ENCODE peak calls at places on chromosomes 1 and 21, in ten cellular contexts. H is HepG2, C is right lobe of liver, U is GM12878, G is heart left ventricle, S is body of pancreas, X is K562, R is HCT116, D is gastrocnemius medialis, I is IMR-90. B is an unnamed sample.

GRCh38 chr1:230916607-230917283 is 48.4 kb upstream of the C1orf198 start:
- ATAC-seq in R (peak; percentile 32), S (no peak), H (peak; percentile 35), X (peak; percentile 54), D (no peak), I (no peak), U (peak; percentile 14), C (no peak), G (no peak), B (no peak)

GRCh38 chr1:74396942-74397341 is 115.5 kb downstream of the LRRC53 start:
- ATAC-seq in C (no peak), X (no peak), U (peak; percentile 58), R (no peak), D (no peak), S (no peak), I (peak; percentile 73), G (peak; percentile 57), H (no peak), B (no peak)

GRCh38 chr1:100902365-100902764 is 6.5 kb downstream of the SLC30A7 start:
- ATAC-seq in R (no peak), C (no peak), G (no peak), S (no peak), H (no peak), I (no peak), D (no peak), U (no peak), X (no peak), B (no peak)

GRCh38 chr1:7930547-7931445 is 9.8 kb downstream of the TNFRSF9 start:
- ATAC-seq in D (no peak), R (no peak), H (no peak), G (no peak), I (no peak), X (no peak), S (no peak), C (no peak), U (no peak), B (no peak)

GRCh38 chr1:226021406-226022200 is 22.5 kb upstream of the SDE2 start:
- ATAC-seq in S (no peak), C (no peak), U (no peak), D (no peak), H (no peak), G (no peak), X (peak; percentile 42), I (no peak), R (no peak), B (no peak)

GRCh38 chr1:181087400-181087901 is 1.0 kb upstream of the IER5 start:
- ATAC-seq in D (no peak), G (no peak), X (peak; percentile 19), U (peak; percentile 31), S (no peak), H (no peak), C (no peak), I (no peak), R (no peak), B (no peak)

GRCh38 chr1:244945109-244945671 is 80.8 kb upstream of the HNRNPU start:
- ATAC-seq in R (no peak), D (peak; percentile 89), U (peak; percentile 74), C (no peak), G (no peak), I (no peak), X (no peak), S (no peak), H (no peak), B (no peak)

GRCh38 chr1:228725178-228725577 is 10.1 kb upstream of the RHOU start:
- ATAC-seq in I (no peak), D (no peak), U (no peak), H (no peak), R (no peak), S (no peak), X (no peak), C (no peak), G (no peak), B (no peak)

GRCh38 chr1:234875953-234876814 is 252.5 kb downstream of the TOMM20 start:
- ATAC-seq in G (peak; percentile 75), H (peak; percentile 74), S (peak; percentile 84), X (peak; percentile 89), D (peak; percentile 69), U (peak; percentile 50), C (peak; percentile 73), R (no peak), I (peak; percentile 88), B (peak; percentile 31)

GRCh38 chr21:45209685-45210284 is 77.9 kb downstream of the POFUT2 start:
- ATAC-seq in H (no peak), U (peak; percentile 89), I (no peak), X (no peak), C (peak; percentile 47), D (no peak), S (no peak), R (no peak), G (peak; percentile 45), B (no peak)

GRCh38 chr1:19462781-19463180 is 22.6 kb downstream of the CAPZB start:
- ATAC-seq in I (no peak), S (no peak), R (no peak), D (no peak), X (no peak), U (no peak), H (no peak), G (no peak), C (no peak), B (no peak)

GRCh38 chr1:202213361-202214088 is 19.9 kb downstream of the LGR6 start:
- ATAC-seq in H (peak; percentile 89), G (no peak), R (peak; percentile 95), C (no peak), I (no peak), U (peak; percentile 44), D (no peak), S (no peak), X (peak; percentile 83), B (no peak)

GRCh38 chr1:84841971-84842370 is 51.0 kb downstream of the LPAR3 start:
- ATAC-seq in H (no peak), R (no peak), S (no peak), C (no peak), D (no peak), I (no peak), X (no peak), U (no peak), G (no peak), B (no peak)

GRCh38 chr1:184388671-184389292 is 2.0 kb downstream of the C1orf21 start:
- ATAC-seq in C (no peak), H (no peak), I (no peak), U (no peak), G (peak; percentile 1), R (no peak), S (no peak), D (peak; percentile 18), X (no peak), B (no peak)

GRCh38 chr1:24949331-24949881 is 19.3 kb upstream of the RUNX3 start:
- ATAC-seq in R (no peak), U (peak; percentile 1), H (peak; percentile 22), I (peak; percentile 86), D (no peak), C (peak; percentile 19), G (no peak), S (no peak), X (peak; percentile 40), B (no peak)
- H3K27ac ChIP-seq in R (no peak overlapping the region), U (peak overlapping the region; percentile 22), H (no peak overlapping the region), I (peak overlapping the region; percentile 65), D (no peak overlapping the region), C (no peak overlapping the region), G (no peak overlapping the region), S (no peak overlapping the region), X (no peak overlapping the region), B (no peak overlapping the region)

DNA sequence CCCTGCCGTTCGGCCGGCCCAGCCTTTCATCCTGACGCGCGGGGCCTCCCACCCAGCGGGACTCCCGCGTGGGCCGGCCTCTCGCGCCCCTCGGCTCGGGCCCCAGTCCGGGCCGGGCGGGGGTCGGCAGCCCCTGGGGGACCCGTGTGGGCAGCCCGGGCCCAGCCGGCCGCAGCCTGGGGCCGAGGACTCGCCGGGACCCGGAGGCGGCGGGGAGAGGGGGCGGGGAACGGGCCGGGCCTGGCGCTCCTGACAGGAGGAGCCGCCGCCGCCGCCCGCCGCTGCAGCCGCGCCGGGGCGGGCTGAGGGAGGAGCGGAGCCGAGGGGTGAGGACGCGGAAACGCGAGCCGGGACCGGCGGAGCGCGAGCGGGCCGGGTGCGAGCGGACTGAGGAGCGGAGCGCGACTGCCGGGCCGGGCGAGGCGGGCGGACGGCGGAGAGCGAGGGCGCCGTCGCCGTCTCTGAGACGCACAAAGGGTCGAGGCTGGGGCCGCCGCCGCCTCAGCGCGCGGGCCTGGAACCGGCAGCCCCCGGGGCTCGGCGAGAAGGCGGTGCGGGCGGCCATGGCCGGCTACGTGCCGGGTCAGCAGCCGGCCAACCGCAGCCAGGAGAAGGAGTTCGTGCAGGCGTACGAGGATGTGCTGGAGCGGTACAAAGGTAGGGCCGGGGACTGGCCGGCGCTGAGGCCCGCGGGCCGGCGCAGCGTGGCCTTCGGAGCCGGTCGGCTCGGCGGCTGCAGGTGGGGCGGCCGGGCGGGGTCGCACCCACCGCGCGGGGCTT is 79.1 kb downstream of the NDUFS5 start:
- ATAC-seq in C (peak; percentile 87), D (peak; percentile 73), S (peak; percentile 84), U (peak; percentile 51), X (peak; percentile 83), H (peak; percentile 76), R (peak; percentile 79), I (peak; percentile 76), G (peak; percentile 91), B (peak; percentile 90)
- TF ChIP-seq POLR2A in C (peak; percentile 95), D (peak; percentile 63), S (no peak), U (peak; percentile 75), X (no peak), H (no peak), R (peak; percentile 49), I (peak; percentile 39), G (peak; percentile 51), B (peak; percentile 79)

GRCh38 chr1:38789498-38790169 is 69.9 kb downstream of the RRAGC start:
- ATAC-seq in U (no peak), R (no peak), X (peak; percentile 51), I (no peak), H (no peak), S (no peak), D (no peak), C (no peak), G (no peak), B (no peak)

GRCh38 chr1:38788937-38789336 is 70.6 kb downstream of the RRAGC start:
- ATAC-seq in I (no peak), U (no peak), C (no peak), X (peak; percentile 28), R (no peak), G (no peak), D (no peak), S (no peak), H (no peak), B (no peak)

GRCh38 chr1:38787041-38787440 is 72.5 kb downstream of the RRAGC start:
- ATAC-seq in C (no peak), R (peak; percentile 24), U (no peak), G (no peak), X (no peak), D (no peak), H (no peak), S (no peak), I (no peak), B (no peak)

GRCh38 chr1:38786040-38786436 is 73.5 kb downstream of the RRAGC start:
- ATAC-seq in X (peak; percentile 66), U (no peak), D (no peak), R (peak; percentile 47), C (no peak), G (no peak), S (no peak), H (no peak), I (no peak), B (no peak)

GRCh38 chr1:38788285-38788684 is 71.3 kb downstream of the RRAGC start:
- ATAC-seq in U (no peak), R (no peak), G (no peak), I (no peak), D (no peak), H (no peak), C (no peak), X (no peak), S (no peak), B (no peak)
- H3K27me3 ChIP-seq in U (peaks cover 8% of the 10 kb centered on the region), R (peaks cover 6% of the 10 kb centered on the region), G (peaks cover 6% of the 10 kb centered on the region), I (peaks cover 24% of the 10 kb centered on the region), D (peaks cover 48% of the 10 kb centered on the region), H (peaks cover 50% of the 10 kb centered on the region), C (peaks cover 5% of the 10 kb centered on the region), X (no peaks in the 10 kb centered on the region), S (peaks cover 13% of the 10 kb centered on the region), B (peaks cover 97% of the 10 kb centered on the region)

GRCh38 chr1:157403608-157404007 is 148.7 kb downstream of the FCRL5 start:
- ATAC-seq in G (no peak), H (no peak), S (no peak), U (peak; percentile 30), D (no peak), X (peak; percentile 52), I (no peak), C (no peak), R (no peak), B (no peak)
- H3K27ac ChIP-seq in G (no peak overlapping the region), H (no peak overlapping the region), S (no peak overlapping the region), U (no peak overlapping the region), D (no peak overlapping the region), X (peak overlapping the region; percentile 58), I (no peak overlapping the region), C (no peak overlapping the region), R (no peak overlapping the region), B (no peak overlapping the region)

B was measured in gastroesophageal sphincter.